ENCODE peak calls at places on chromosomes 1 and 21, in four cellular contexts. I, Z, H and J are unnamed samples.

GRCh38 chr1:165960881-165961280 is 133.5 kb downstream of the UCK2 start:
- DNase-seq in I (no peak), H (no peak), Z (no peak), J (no peak)

GRCh38 chr1:202081992-202082391 is 40.7 kb upstream of the GPR37L1 start:
- DNase-seq in Z (no peak), I (no peak), H (no peak), J (no peak)

GRCh38 chr1:160993544-160993943 is 27.4 kb downstream of the F11R start:
- DNase-seq in Z (no peak), H (no peak), I (no peak), J (no peak)

GRCh38 chr1:172658871-172659453 is at the start of gene FASLG:
- DNase-seq in I (no peak), H (peak; percentile 68), Z (peak; percentile 67), J (peak; percentile 31)

GRCh38 chr1:42173155-42173933 is 8.8 kb upstream of the GUCA2A start:
- DNase-seq in I (peak; percentile 63), Z (peak; percentile 75), H (peak; percentile 57), J (peak; percentile 80)

GRCh38 chr1:46757956-46758304 is 39.0 kb upstream of the EFCAB14 start:
- DNase-seq in I (no peak), Z (no peak), H (no peak), J (no peak)

GRCh38 chr1:7869136-7869905 is 16.5 kb upstream of the UTS2 start:
- DNase-seq in I (no peak), Z (no peak), H (no peak), J (no peak)

GRCh38 chr1:20076695-20077461 is 6.9 kb downstream of the PLA2G5 start:
- DNase-seq in I (no peak), H (no peak), Z (no peak), J (no peak)

GRCh38 chr1:109207472-109208103 is 6.1 kb upstream of the SARS1 start:
- DNase-seq in H (no peak), Z (no peak), I (no peak), J (no peak)

GRCh38 chr1:98327151-98327918 is 334.2 kb upstream of the SNX7 start:
- DNase-seq in H (no peak), Z (no peak), I (no peak), J (no peak)

GRCh38 chr1:154416496-154417337 is 11.6 kb downstream of the IL6R start:
- DNase-seq in Z (no peak), I (no peak), H (no peak), J (no peak)

GRCh38 chr21:44771896-44772525 is 29.6 kb downstream of the UBE2G2 start:
- DNase-seq in H (no peak), I (no peak), Z (no peak), J (no peak)

GRCh38 chr21:26918318-26919065 is 48.4 kb downstream of the ADAMTS5 start:
- DNase-seq in H (no peak), Z (no peak), I (no peak), J (no peak)

GRCh38 chr1:225926551-225927113 is 2.6 kb upstream of the PYCR2 start:
- DNase-seq in I (no peak), H (no peak), Z (no peak), J (no peak)

GRCh38 chr1:91523462-91523861 is 22.8 kb downstream of the CDC7 start:
- DNase-seq in I (no peak), H (peak; percentile 50), Z (no peak), J (no peak)

GRCh38 chr1:98210563-98210962 is 289.7 kb upstream of the DPYD start:
- DNase-seq in H (no peak), Z (no peak), I (no peak), J (no peak)

GRCh38 chr1:183144752-183145151 is 41.3 kb upstream of the LAMC2 start:
- DNase-seq in I (no peak), H (no peak), Z (no peak), J (no peak)

GRCh38 chr1:66207484-66207883 is 326.5 kb upstream of the SGIP1 start:
- DNase-seq in I (no peak), Z (no peak), H (no peak), J (no peak)

GRCh38 chr1:201016943-201017827 is 6.3 kb downstream of the KIF21B start:
- DNase-seq in H (no peak), Z (no peak), I (no peak), J (no peak)

GRCh38 chr1:161197560-161198205 is 1.2 kb downstream of the ADAMTS4 start:
- DNase-seq in I (no peak), H (no peak), Z (no peak), J (no peak)

GRCh38 chr1:196466656-196467055 is 141.6 kb downstream of the KCNT2 start:
- DNase-seq in Z (no peak), H (no peak), I (no peak), J (no peak)

GRCh38 chr1:235246022-235246948 is 81.7 kb downstream of the ARID4B start:
- DNase-seq in Z (no peak), I (no peak), H (no peak), J (no peak)

GRCh38 chr1:195733408-195733807 is 874.8 kb downstream of the KCNT2 start:
- DNase-seq in Z (no peak), H (no peak), I (no peak), J (no peak)

GRCh38 chr1:185939142-185939541 is 205.0 kb downstream of the HMCN1 start:
- DNase-seq in Z (no peak), H (no peak), I (no peak), J (no peak)

GRCh38 chr1:5991784-5992033 is 516 bp downstream of the NPHP4 start:
- DNase-seq in I (no peak), H (no peak), Z (no peak), J (no peak)

GRCh38 chr1:182143154-182143657 is 81.7 kb upstream of the ZNF648 start:
- DNase-seq in H (peak; percentile 81), I (peak; percentile 92), Z (peak; percentile 86), J (peak; percentile 89)

GRCh38 chr1:244150665-244151064 is 99.6 kb downstream of the ZBTB18 start:
- DNase-seq in H (no peak), I (no peak), Z (no peak), J (no peak)

GRCh38 chr1:98979463-98979862 is 25.2 kb downstream of the PLPPR5 start:
- DNase-seq in I (no peak), Z (no peak), H (no peak), J (no peak)

GRCh38 chr1:9787702-9788101 is 36.1 kb downstream of the CLSTN1 start:
- DNase-seq in H (peak; percentile 62), I (peak; percentile 29), Z (peak; percentile 69), J (peak; percentile 7)